ENCODE peak calls at places on chromosomes 6 and 20, in seven cellular contexts. One of them, this sample, is unnamed.

GRCh38 chr6:93849857-93850256 is 430.5 kb upstream of the EPHA7 start:
- DNase-seq in stomach: no peak
- DNase-seq in stimulated activated naive CD8-positive, alpha-beta T cell treated with anti-CD3 and anti-CD28 coated beads, Interleukin-15, amount 100 ng/mL, for 72 hours: no peak
- DNase-seq in NCI-H1092: no peak
- DNase-seq in nephron progenitor cell: no peak
- DNase-seq in stimulated activated CD4-positive, alpha-beta T cell treated with anti-CD3 and anti-CD28 coated beads, Interleukin-2, amount 100 ng/mL, for 48 hours: no peak
- DNase-seq in foreskin fibroblast: peak; percentile 2
- DNase-seq in this sample: no peak

GRCh38 chr6:140050232-140050995 is 676.0 kb upstream of the CITED2 start:
- DNase-seq in stomach: no peak
- DNase-seq in nephron progenitor cell: no peak
- DNase-seq in NCI-H1092: no peak
- DNase-seq in stimulated activated CD4-positive, alpha-beta T cell treated with anti-CD3 and anti-CD28 coated beads, Interleukin-2, amount 100 ng/mL, for 48 hours: no peak
- DNase-seq in foreskin fibroblast: peak; percentile 42
- DNase-seq in stimulated activated naive CD8-positive, alpha-beta T cell treated with anti-CD3 and anti-CD28 coated beads, Interleukin-15, amount 100 ng/mL, for 72 hours: no peak
- DNase-seq in this sample: peak; percentile 74

GRCh38 chr20:42179768-42180167 is 561.6 kb upstream of the CHD6 start:
- DNase-seq in nephron progenitor cell: peak; percentile 67
- DNase-seq in stimulated activated naive CD8-positive, alpha-beta T cell treated with anti-CD3 and anti-CD28 coated beads, Interleukin-15, amount 100 ng/mL, for 72 hours: no peak
- DNase-seq in foreskin fibroblast: peak; percentile 7
- DNase-seq in NCI-H1092: no peak
- DNase-seq in stimulated activated CD4-positive, alpha-beta T cell treated with anti-CD3 and anti-CD28 coated beads, Interleukin-2, amount 100 ng/mL, for 48 hours: no peak
- DNase-seq in stomach: no peak
- DNase-seq in this sample: no peak

GRCh38 chr6:112701201-112701600 is 354.1 kb downstream of the RFPL4B start:
- DNase-seq in stimulated activated naive CD8-positive, alpha-beta T cell treated with anti-CD3 and anti-CD28 coated beads, Interleukin-15, amount 100 ng/mL, for 72 hours: no peak
- DNase-seq in nephron progenitor cell: no peak
- DNase-seq in foreskin fibroblast: peak; percentile 72
- DNase-seq in stimulated activated CD4-positive, alpha-beta T cell treated with anti-CD3 and anti-CD28 coated beads, Interleukin-2, amount 100 ng/mL, for 48 hours: no peak
- DNase-seq in NCI-H1092: no peak
- DNase-seq in stomach: no peak
- DNase-seq in this sample: no peak

GRCh38 chr6:41778895-41779294 is 805 bp downstream of the FRS3 start:
- DNase-seq in stomach: no peak
- DNase-seq in foreskin fibroblast: no peak
- DNase-seq in stimulated activated naive CD8-positive, alpha-beta T cell treated with anti-CD3 and anti-CD28 coated beads, Interleukin-15, amount 100 ng/mL, for 72 hours: no peak
- DNase-seq in stimulated activated CD4-positive, alpha-beta T cell treated with anti-CD3 and anti-CD28 coated beads, Interleukin-2, amount 100 ng/mL, for 48 hours: no peak
- DNase-seq in NCI-H1092: no peak
- DNase-seq in nephron progenitor cell: no peak
- DNase-seq in this sample: no peak

GRCh38 chr20:52150440-52151258 is 40.9 kb downstream of the ZFP64 start:
- DNase-seq in stimulated activated naive CD8-positive, alpha-beta T cell treated with anti-CD3 and anti-CD28 coated beads, Interleukin-15, amount 100 ng/mL, for 72 hours: peak; percentile 8
- DNase-seq in stomach: no peak
- DNase-seq in NCI-H1092: peak; percentile 8
- DNase-seq in nephron progenitor cell: peak; percentile 29
- DNase-seq in foreskin fibroblast: peak; percentile 67
- DNase-seq in stimulated activated CD4-positive, alpha-beta T cell treated with anti-CD3 and anti-CD28 coated beads, Interleukin-2, amount 100 ng/mL, for 48 hours: peak; percentile 5
- DNase-seq in this sample: peak; percentile 73

GRCh38 chr6:160756871-160757270 is 54.8 kb downstream of the PLG start:
- DNase-seq in stomach: no peak
- DNase-seq in stimulated activated CD4-positive, alpha-beta T cell treated with anti-CD3 and anti-CD28 coated beads, Interleukin-2, amount 100 ng/mL, for 48 hours: no peak
- DNase-seq in nephron progenitor cell: no peak
- DNase-seq in NCI-H1092: no peak
- DNase-seq in stimulated activated naive CD8-positive, alpha-beta T cell treated with anti-CD3 and anti-CD28 coated beads, Interleukin-15, amount 100 ng/mL, for 72 hours: no peak
- DNase-seq in foreskin fibroblast: no peak
- DNase-seq in this sample: no peak

GRCh38 chr20:38112249-38112942 is 52.7 kb downstream of the TGM2 start:
- DNase-seq in nephron progenitor cell: no peak
- DNase-seq in stimulated activated naive CD8-positive, alpha-beta T cell treated with anti-CD3 and anti-CD28 coated beads, Interleukin-15, amount 100 ng/mL, for 72 hours: no peak
- DNase-seq in foreskin fibroblast: no peak
- DNase-seq in stomach: no peak
- DNase-seq in NCI-H1092: no peak
- DNase-seq in stimulated activated CD4-positive, alpha-beta T cell treated with anti-CD3 and anti-CD28 coated beads, Interleukin-2, amount 100 ng/mL, for 48 hours: no peak
- DNase-seq in this sample: no peak

GRCh38 chr6:783966-784365 is 91.0 kb upstream of the EXOC2 start:
- DNase-seq in nephron progenitor cell: no peak
- DNase-seq in stimulated activated CD4-positive, alpha-beta T cell treated with anti-CD3 and anti-CD28 coated beads, Interleukin-2, amount 100 ng/mL, for 48 hours: no peak
- DNase-seq in stomach: no peak
- DNase-seq in NCI-H1092: no peak
- DNase-seq in foreskin fibroblast: no peak
- DNase-seq in stimulated activated naive CD8-positive, alpha-beta T cell treated with anti-CD3 and anti-CD28 coated beads, Interleukin-15, amount 100 ng/mL, for 72 hours: no peak
- DNase-seq in this sample: no peak

GRCh38 chr20:9142809-9143208 is 73.9 kb downstream of the PLCB4 start:
- DNase-seq in nephron progenitor cell: no peak
- DNase-seq in foreskin fibroblast: no peak
- DNase-seq in stimulated activated naive CD8-positive, alpha-beta T cell treated with anti-CD3 and anti-CD28 coated beads, Interleukin-15, amount 100 ng/mL, for 72 hours: no peak
- DNase-seq in stimulated activated CD4-positive, alpha-beta T cell treated with anti-CD3 and anti-CD28 coated beads, Interleukin-2, amount 100 ng/mL, for 48 hours: no peak
- DNase-seq in NCI-H1092: no peak
- DNase-seq in stomach: no peak
- DNase-seq in this sample: no peak

GRCh38 chr20:20410678-20411077 is 42.8 kb downstream of the INSM1 start:
- DNase-seq in NCI-H1092: peak; percentile 90
- DNase-seq in stimulated activated naive CD8-positive, alpha-beta T cell treated with anti-CD3 and anti-CD28 coated beads, Interleukin-15, amount 100 ng/mL, for 72 hours: no peak
- DNase-seq in foreskin fibroblast: no peak
- DNase-seq in nephron progenitor cell: peak; percentile 24
- DNase-seq in stomach: peak; percentile 78
- DNase-seq in stimulated activated CD4-positive, alpha-beta T cell treated with anti-CD3 and anti-CD28 coated beads, Interleukin-2, amount 100 ng/mL, for 48 hours: no peak
- DNase-seq in this sample: peak; percentile 91

GRCh38 chr6:166353507-166353906 is 11.2 kb upstream of the SFT2D1 start:
- DNase-seq in nephron progenitor cell: no peak
- DNase-seq in foreskin fibroblast: no peak
- DNase-seq in stimulated activated naive CD8-positive, alpha-beta T cell treated with anti-CD3 and anti-CD28 coated beads, Interleukin-15, amount 100 ng/mL, for 72 hours: no peak
- DNase-seq in stomach: no peak
- DNase-seq in stimulated activated CD4-positive, alpha-beta T cell treated with anti-CD3 and anti-CD28 coated beads, Interleukin-2, amount 100 ng/mL, for 48 hours: no peak
- DNase-seq in NCI-H1092: no peak
- DNase-seq in this sample: no peak

GRCh38 chr6:166333172-166333995 is 9.0 kb downstream of the SFT2D1 start:
- DNase-seq in stimulated activated CD4-positive, alpha-beta T cell treated with anti-CD3 and anti-CD28 coated beads, Interleukin-2, amount 100 ng/mL, for 48 hours: no peak
- DNase-seq in NCI-H1092: no peak
- DNase-seq in stomach: no peak
- DNase-seq in nephron progenitor cell: no peak
- DNase-seq in foreskin fibroblast: no peak
- DNase-seq in stimulated activated naive CD8-positive, alpha-beta T cell treated with anti-CD3 and anti-CD28 coated beads, Interleukin-15, amount 100 ng/mL, for 72 hours: peak; percentile 17
- DNase-seq in this sample: no peak

GRCh38 chr20:38191654-38192053 is 26.6 kb upstream of the TGM2 start:
- DNase-seq in NCI-H1092: no peak
- DNase-seq in stimulated activated naive CD8-positive, alpha-beta T cell treated with anti-CD3 and anti-CD28 coated beads, Interleukin-15, amount 100 ng/mL, for 72 hours: no peak
- DNase-seq in stimulated activated CD4-positive, alpha-beta T cell treated with anti-CD3 and anti-CD28 coated beads, Interleukin-2, amount 100 ng/mL, for 48 hours: no peak
- DNase-seq in nephron progenitor cell: no peak
- DNase-seq in stomach: no peak
- DNase-seq in foreskin fibroblast: no peak
- DNase-seq in this sample: no peak

GRCh38 chr20:2578430-2579192 is 42.2 kb downstream of the TMC2 start:
- DNase-seq in nephron progenitor cell: no peak
- DNase-seq in stomach: peak; percentile 33
- DNase-seq in stimulated activated naive CD8-positive, alpha-beta T cell treated with anti-CD3 and anti-CD28 coated beads, Interleukin-15, amount 100 ng/mL, for 72 hours: no peak
- DNase-seq in NCI-H1092: no peak
- DNase-seq in foreskin fibroblast: no peak
- DNase-seq in stimulated activated CD4-positive, alpha-beta T cell treated with anti-CD3 and anti-CD28 coated beads, Interleukin-2, amount 100 ng/mL, for 48 hours: no peak
- DNase-seq in this sample: no peak

GRCh38 chr6:23478324-23478723 is 647.7 kb upstream of the NRSN1 start:
- DNase-seq in NCI-H1092: no peak
- DNase-seq in stomach: no peak
- DNase-seq in stimulated activated naive CD8-positive, alpha-beta T cell treated with anti-CD3 and anti-CD28 coated beads, Interleukin-15, amount 100 ng/mL, for 72 hours: no peak
- DNase-seq in foreskin fibroblast: no peak
- DNase-seq in stimulated activated CD4-positive, alpha-beta T cell treated with anti-CD3 and anti-CD28 coated beads, Interleukin-2, amount 100 ng/mL, for 48 hours: no peak
- DNase-seq in nephron progenitor cell: no peak
- DNase-seq in this sample: no peak

GRCh38 chr6:145036848-145037567 is 698.3 kb downstream of the EPM2A start:
- DNase-seq in stimulated activated CD4-positive, alpha-beta T cell treated with anti-CD3 and anti-CD28 coated beads, Interleukin-2, amount 100 ng/mL, for 48 hours: no peak
- DNase-seq in stimulated activated naive CD8-positive, alpha-beta T cell treated with anti-CD3 and anti-CD28 coated beads, Interleukin-15, amount 100 ng/mL, for 72 hours: no peak
- DNase-seq in NCI-H1092: no peak
- DNase-seq in foreskin fibroblast: peak; percentile 25
- DNase-seq in stomach: no peak
- DNase-seq in nephron progenitor cell: no peak
- DNase-seq in this sample: no peak

GRCh38 chr6:129440691-129441090 is 269.3 kb downstream of the ARHGAP18 start:
- DNase-seq in foreskin fibroblast: peak; percentile 53
- DNase-seq in NCI-H1092: no peak
- DNase-seq in stimulated activated CD4-positive, alpha-beta T cell treated with anti-CD3 and anti-CD28 coated beads, Interleukin-2, amount 100 ng/mL, for 48 hours: no peak
- DNase-seq in stomach: no peak
- DNase-seq in stimulated activated naive CD8-positive, alpha-beta T cell treated with anti-CD3 and anti-CD28 coated beads, Interleukin-15, amount 100 ng/mL, for 72 hours: no peak
- DNase-seq in nephron progenitor cell: no peak
- DNase-seq in this sample: no peak

GRCh38 chr6:4707011-4707410 is 69.2 kb upstream of the CDYL start:
- DNase-seq in nephron progenitor cell: no peak
- DNase-seq in stomach: no peak
- DNase-seq in stimulated activated CD4-positive, alpha-beta T cell treated with anti-CD3 and anti-CD28 coated beads, Interleukin-2, amount 100 ng/mL, for 48 hours: no peak
- DNase-seq in NCI-H1092: no peak
- DNase-seq in stimulated activated naive CD8-positive, alpha-beta T cell treated with anti-CD3 and anti-CD28 coated beads, Interleukin-15, amount 100 ng/mL, for 72 hours: no peak
- DNase-seq in foreskin fibroblast: peak; percentile 7
- DNase-seq in this sample: no peak